ENCODE peak calls at places on chromosomes 4 and X, in six cellular contexts. F is fibroblast of mammary gland, L is astrocyte of the spinal cord, K is choroid plexus epithelial cell, W is uterus, S is Caco-2. D is an unnamed sample.

GRCh38 chr4:89682808-89683207 is 154.2 kb downstream of the SNCA start:
- DNase-seq in F (no peak), L (no peak), K (no peak), W (no peak), S (no peak), D (no peak)

GRCh38 chr4:74543983-74544382 is 99.0 kb downstream of the AREG start:
- DNase-seq in F (peak), L (peak), K (peak), W (no peak), S (no peak), D (peak)

GRCh38 chr4:15882675-15883086 is 55.9 kb downstream of the FGFBP1 start:
- DNase-seq in F (peak), L (peak), K (peak), W (peak), S (peak), D (peak)

GRCh38 chr4:54225671-54226398 is 3.3 kb upstream of the PDGFRA start:
- DNase-seq in F (peak), L (peak), K (peak), W (no peak), S (no peak), D (peak)

GRCh38 chr4:167581449-167581965 is 347.2 kb upstream of the SPOCK3 start:
- DNase-seq in F (no peak), L (no peak), K (no peak), W (no peak), S (no peak), D (no peak)

GRCh38 chrX:119625843-119626242 is 19.6 kb upstream of the NKRF start:
- DNase-seq in F (no peak), L (no peak), K (no peak), W (no peak), S (no peak), D (no peak)

GRCh38 chrX:307261-308111 is 11.1 kb downstream of the GTPBP6 start:
- DNase-seq in F (no peak), L (no peak), K (no peak), W (no peak), S (no peak), D (no peak)

GRCh38 chr4:52201705-52202104 is 150.6 kb downstream of the SPATA18 start:
- DNase-seq in F (no peak), L (no peak), K (no peak), W (no peak), S (no peak), D (no peak)

GRCh38 chr4:181835348-181835747 is 407.9 kb upstream of the TENM3 start:
- DNase-seq in F (peak), L (no peak), K (no peak), W (no peak), S (no peak), D (no peak)

GRCh38 chr4:77989986-77990385 is 67.1 kb upstream of the FRAS1 start:
- DNase-seq in F (no peak), L (no peak), K (no peak), W (no peak), S (no peak), D (no peak)

GRCh38 chr4:168787801-168788200 is 222.3 kb downstream of the CBR4 start:
- DNase-seq in F (no peak), L (peak), K (no peak), W (no peak), S (no peak), D (no peak)

GRCh38 chr4:100657187-100657586 is 139.4 kb upstream of the EMCN start:
- DNase-seq in F (no peak), L (peak), K (peak), W (no peak), S (no peak), D (peak)

GRCh38 chr4:88514557-88515511 is 8.7 kb downstream of the PYURF start:
- DNase-seq in F (no peak), L (no peak), K (no peak), W (no peak), S (no peak), D (no peak)

GRCh38 chr4:111778543-111778942 is 366.7 kb upstream of the FAM241A start:
- DNase-seq in F (peak), L (no peak), K (peak), W (no peak), S (no peak), D (no peak)

GRCh38 chr4:94127707-94128328 is 79.8 kb upstream of the SMARCAD1 start:
- DNase-seq in F (peak), L (peak), K (peak), W (no peak), S (no peak), D (peak)

GRCh38 chr4:17794730-17795129 is 13.3 kb upstream of the FAM184B start:
- DNase-seq in F (no peak), L (no peak), K (no peak), W (no peak), S (no peak), D (no peak)

GRCh38 chrX:41036668-41037326 is 48.4 kb upstream of the USP9X start:
- DNase-seq in F (no peak), L (no peak), K (no peak), W (no peak), S (no peak), D (no peak)

GRCh38 chr4:105620640-105621323 is 68.4 kb downstream of the ARHGEF38 start:
- DNase-seq in F (peak), L (peak), K (peak), W (no peak), S (no peak), D (peak)

GRCh38 chr4:152044341-152044740 is 283.5 kb upstream of the GATB start:
- DNase-seq in F (no peak), L (no peak), K (no peak), W (no peak), S (no peak), D (no peak)

GRCh38 chr4:61204353-61204752 is 4.2 kb downstream of the ADGRL3 start:
- DNase-seq in F (no peak), L (peak), K (peak), W (no peak), S (no peak), D (peak)

DNA sequence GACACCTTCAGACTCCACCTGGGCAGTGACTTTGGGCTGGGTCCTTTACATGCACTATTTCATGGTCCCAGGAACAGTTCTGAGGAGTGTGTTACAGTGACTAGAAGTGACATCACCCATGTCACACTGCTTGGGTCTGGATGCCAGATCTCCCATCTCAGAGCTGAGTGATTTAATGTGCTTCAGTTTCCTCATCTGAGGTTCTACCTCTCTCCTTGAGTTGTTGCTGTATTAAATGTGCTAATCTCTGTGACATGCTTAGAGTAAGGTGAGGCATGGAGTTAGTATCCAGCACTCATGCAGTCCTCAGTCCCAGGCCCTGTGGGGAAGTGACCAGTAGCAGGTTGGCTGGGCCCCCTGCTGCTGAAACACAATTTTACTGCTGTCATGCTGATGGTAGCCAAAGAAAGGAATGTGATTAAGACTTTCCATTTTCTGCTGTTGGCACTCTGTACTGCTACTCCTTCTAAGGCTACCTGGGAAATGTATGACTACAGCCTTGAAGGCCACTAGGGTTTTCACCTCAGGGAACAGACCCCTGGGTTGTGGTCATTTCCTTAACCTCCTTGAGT is 639.6 kb downstream of the MID1IP1 start:
- DNase-seq in F (no peak), L (no peak), K (no peak), W (no peak), S (no peak), D (no peak)
- TF ChIP-seq CTCF in F (no peak), L (no peak), K (no peak), W (no peak), S (no peak), D (no peak)

DNA sequence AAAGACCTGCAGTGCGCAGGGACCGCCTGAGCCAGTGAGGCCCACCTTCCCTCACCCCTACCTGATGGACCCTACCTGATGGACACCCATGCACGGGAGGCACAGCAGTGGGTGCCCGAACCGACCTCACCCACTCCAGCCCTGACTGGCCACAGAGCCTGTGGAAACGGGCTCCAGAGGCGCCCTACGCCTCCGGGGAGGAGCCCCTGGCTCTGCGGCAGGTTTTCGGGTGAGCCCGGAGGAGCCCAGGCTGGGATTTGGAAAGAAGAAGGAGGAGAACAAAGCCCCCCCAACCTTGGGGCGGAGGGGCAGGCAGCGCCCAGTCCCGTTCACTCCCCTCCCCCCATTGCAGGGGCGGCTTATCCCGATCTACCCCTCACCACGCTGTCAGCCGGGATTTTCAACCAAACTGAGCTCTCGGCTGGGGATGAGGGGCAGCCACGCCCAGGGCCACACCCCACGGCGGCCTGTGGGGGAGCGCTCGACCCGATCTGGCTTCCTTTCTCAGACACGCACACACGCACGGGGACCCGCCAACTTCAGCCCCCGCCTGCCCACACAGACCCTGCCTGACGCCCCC is 675 bp downstream of the L1CAM start:
- DNase-seq in F (no peak), L (no peak), K (no peak), W (no peak), S (no peak), D (no peak)
- H3K4me3 ChIP-seq in F (no peak), L (no peak), K (no peak), W (no peak), S (peak), D (no peak)

GRCh38 chrX:147899715-147900114 is 12.0 kb upstream of the FMR1 start:
- DNase-seq in F (no peak), L (no peak), K (no peak), W (no peak), S (no peak), D (no peak)
- TF ChIP-seq CTCF in F (no peak), L (no peak), K (no peak), W (no peak), S (no peak), D (no peak)

GRCh38 chr4:70754990-70755688 is 33.4 kb downstream of the RUFY3 start:
- DNase-seq in F (no peak), L (no peak), K (no peak), W (no peak), S (no peak), D (no peak)
- H3K4me3 ChIP-seq in F (no peak), L (no peak), K (no peak), W (no peak), S (no peak), D (no peak)

DNA sequence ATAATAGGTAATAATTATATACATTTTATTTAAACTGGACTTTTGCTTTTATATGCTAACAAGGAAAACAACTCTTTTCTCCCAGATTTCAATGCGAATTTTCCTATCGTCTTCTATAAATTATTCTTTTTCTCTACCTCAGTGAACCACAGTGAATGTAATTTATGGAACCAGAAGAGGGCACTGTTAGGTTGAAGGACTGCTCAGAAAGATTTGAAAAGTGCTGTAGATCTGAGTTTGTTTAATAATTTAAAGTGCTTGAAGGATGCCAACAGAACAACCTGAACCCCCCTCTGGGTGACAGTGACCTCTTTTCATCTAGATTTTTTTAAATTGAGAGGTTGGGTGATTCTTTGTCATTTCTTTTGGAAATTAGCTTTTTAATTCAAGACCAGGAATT is 54.9 kb downstream of the PHOX2B start:
- DNase-seq in F (peak), L (peak), K (peak), W (no peak), S (no peak), D (peak)
- TF ChIP-seq CTCF in F (peak), L (peak), K (peak), W (no peak), S (peak), D (peak)

DNA sequence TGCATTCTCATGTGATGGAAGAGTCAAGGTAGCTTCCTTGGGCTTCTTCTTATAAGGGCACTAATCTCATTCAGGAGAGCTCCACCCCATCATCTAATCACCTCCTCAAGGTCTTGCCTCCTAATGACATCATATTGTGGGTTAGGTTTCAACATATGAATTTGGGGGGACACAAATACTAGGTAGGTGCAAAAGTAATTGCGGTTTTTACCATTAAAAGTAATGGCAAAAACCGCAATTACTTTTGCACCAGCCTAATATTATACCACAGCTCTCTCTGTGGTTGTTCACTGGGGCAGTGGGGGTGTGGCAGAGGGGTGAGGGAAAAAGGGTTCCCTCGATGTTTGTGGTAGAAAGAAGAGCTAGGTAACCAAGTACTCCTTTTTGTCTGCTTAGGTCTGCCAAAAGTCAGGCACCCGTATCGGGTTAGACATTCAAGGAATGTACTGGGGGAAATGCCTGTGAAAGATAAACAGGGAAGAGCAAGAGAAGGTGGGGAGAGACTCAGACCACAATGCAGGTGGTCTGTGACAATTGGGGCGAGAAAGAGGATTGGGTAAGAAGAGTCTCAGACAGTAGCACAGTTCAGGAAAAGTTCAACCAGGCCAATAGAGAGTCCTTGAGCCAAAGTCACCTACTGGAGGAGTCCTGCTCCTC is 78.9 kb upstream of the MTM1 start:
- DNase-seq in F (no peak), L (no peak), K (peak), W (no peak), S (no peak), D (peak)
- H3K4me3 ChIP-seq in F (no peak), L (no peak), K (no peak), W (no peak), S (no peak), D (no peak)

GRCh38 chrX:36909584-36909983 is 98.6 kb upstream of the FAM47C start:
- DNase-seq in F (peak), L (peak), K (peak), W (no peak), S (no peak), D (peak)

GRCh38 chrX:36913551-36913950 is 94.6 kb upstream of the FAM47C start:
- DNase-seq in F (no peak), L (no peak), K (no peak), W (no peak), S (no peak), D (no peak)

GRCh38 chrX:36908801-36909403 is 99.3 kb upstream of the FAM47C start:
- DNase-seq in F (peak), L (peak), K (peak), W (no peak), S (no peak), D (peak)
- TF ChIP-seq CTCF in F (peak), L (peak), K (peak), W (no peak), S (peak), D (peak)